ENCODE peak calls at places on chromosomes 11 and 22, in five cellular contexts. M is GM03348, Q is EH, U is tibial nerve, H is GM13977. N is an unnamed sample.

GRCh38 chr22:30733081-30733680 is 38.5 kb downstream of the OSBP2 start:
- DNase-seq in Q (peak; percentile 71), U (no peak), M (peak; percentile 48), H (no peak), N (no peak)

GRCh38 chr11:116576523-116576922 is 196.3 kb downstream of the BUD13 start:
- DNase-seq in M (no peak), Q (peak; percentile 6), U (no peak), H (no peak), N (no peak)

GRCh38 chr11:2259897-2260451 is 10.4 kb downstream of the ASCL2 start:
- DNase-seq in H (no peak), Q (no peak), M (peak; percentile 11), U (no peak), N (no peak)

GRCh38 chr22:28435960-28436359 is 243.7 kb downstream of the TTC28 start:
- DNase-seq in Q (no peak), H (no peak), M (no peak), U (no peak), N (no peak)

GRCh38 chr22:17230239-17230638 is 11.0 kb upstream of the ADA2 start:
- DNase-seq in H (no peak), M (no peak), Q (no peak), U (no peak), N (no peak)

GRCh38 chr11:123741159-123741951 is at the start of gene ZNF202:
- DNase-seq in H (peak; percentile 92), M (peak; percentile 96), Q (peak; percentile 88), U (peak; percentile 82), N (peak; percentile 89)

GRCh38 chr11:70099578-70100282 is 21.6 kb downstream of the ANO1 start:
- DNase-seq in M (no peak), Q (peak; percentile 29), U (no peak), H (no peak), N (no peak)

GRCh38 chr11:111086058-111086457 is 159.5 kb upstream of the POU2AF2 start:
- DNase-seq in Q (no peak), U (no peak), M (no peak), H (no peak), N (no peak)

GRCh38 chr11:20158597-20159257 is 1.5 kb downstream of the DBX1 start:
- DNase-seq in U (peak; percentile 24), H (peak; percentile 45), M (peak; percentile 85), Q (peak; percentile 74), N (peak; percentile 31)

GRCh38 chr11:44637477-44637876 is 72.0 kb downstream of the CD82 start:
- DNase-seq in Q (no peak), U (no peak), H (no peak), M (peak; percentile 1), N (no peak)

GRCh38 chr11:34249439-34250073 is 108.3 kb downstream of the ABTB2 start:
- DNase-seq in Q (no peak), M (no peak), U (peak; percentile 17), H (no peak), N (no peak)

GRCh38 chr22:17198188-17199130 is 20.8 kb downstream of the ADA2 start:
- DNase-seq in Q (no peak), M (no peak), U (no peak), H (no peak), N (no peak)

GRCh38 chr22:43923191-43923590 is 414 bp upstream of the PNPLA3 start:
- DNase-seq in U (no peak), M (no peak), Q (peak; percentile 27), H (peak; percentile 72), N (no peak)

GRCh38 chr22:33270596-33270995 is 212.4 kb upstream of the SYN3 start:
- DNase-seq in M (no peak), U (no peak), H (no peak), Q (no peak), N (peak; percentile 26)

GRCh38 chr11:11464555-11464954 is 111.5 kb upstream of the CSNK2A3 start:
- DNase-seq in U (no peak), H (no peak), M (no peak), Q (peak; percentile 31), N (no peak)